ENCODE peak calls at places on chromosome 1, in four cellular contexts. R is retinal pigment epithelial cell; D is stimulated activated CD4-positive, alpha-beta T cell treated with anti-CD3 and anti-CD28 coated beads, Interleukin-4, amount 100 ng/mL, for 24 hours; O is mesothelial cell of epicardium. C is an unnamed sample.

GRCh38 chr1:201064806-201065205 is 41.3 kb upstream of the KIF21B start:
- DNase-seq in D (no peak), R (no peak), O (no peak), C (no peak)

GRCh38 chr1:201069636-201070035 is 42.6 kb downstream of the CACNA1S start:
- DNase-seq in O (no peak), R (no peak), D (no peak), C (no peak)

GRCh38 chr1:117093870-117094621 is 27.5 kb downstream of the TRIM45 start:
- DNase-seq in R (no peak), D (peak; percentile 49), O (no peak), C (no peak)

GRCh38 chr1:220604921-220605320 is 77.0 kb downstream of the MARK1 start:
- DNase-seq in D (no peak), R (no peak), O (no peak), C (no peak)

GRCh38 chr1:155009221-155009711 is 6.7 kb downstream of the ZBTB7B start:
- DNase-seq in D (peak; percentile 42), R (no peak), O (no peak), C (no peak)

GRCh38 chr1:93324486-93325464 is 20.9 kb upstream of the DR1 start:
- DNase-seq in D (no peak), O (no peak), R (peak; percentile 62), C (no peak)

GRCh38 chr1:224631471-224632105 is 15.5 kb downstream of the CNIH3 start:
- DNase-seq in O (no peak), D (no peak), R (no peak), C (no peak)

GRCh38 chr1:7827134-7827955 is 25.5 kb downstream of the UTS2 start:
- DNase-seq in R (no peak), D (peak; percentile 36), O (no peak), C (no peak)

GRCh38 chr1:10721381-10722321 is 74.8 kb downstream of the CASZ1 start:
- DNase-seq in R (no peak), O (no peak), D (no peak), C (no peak)